ENCODE peak calls at places on chromosomes 12 and 14, in nine cellular contexts. N is neural progenitor cell, M is prostate gland, F is GM12878, Q is brain microvascular endothelial cell, P is IMR-90, A is adrenal gland, V is AG09309, J is fibroblast of pulmonary artery. D is an unnamed sample.

GRCh38 chr14:34498684-34499412 is 36.8 kb upstream of the SPTSSA start:
- DNase-seq in N (peak), M (peak), F (no peak), Q (no peak), P (peak), A (peak), V (no peak), J (peak), D (no peak)

GRCh38 chr12:108576660-108577234 is 14.4 kb downstream of the ISCU start:
- DNase-seq in N (no peak), M (no peak), F (no peak), Q (peak), P (no peak), A (no peak), V (no peak), J (no peak), D (no peak)

GRCh38 chr14:64184103-64184729 is 110.0 kb downstream of the ESR2 start:
- DNase-seq in N (no peak), M (no peak), F (no peak), Q (no peak), P (no peak), A (no peak), V (no peak), J (no peak), D (no peak)

GRCh38 chr14:71574976-71575375 is 357.3 kb upstream of the RGS6 start:
- DNase-seq in N (no peak), M (no peak), F (no peak), Q (peak), P (peak), A (no peak), V (peak), J (peak), D (no peak)

GRCh38 chr12:68530299-68530698 is 80.4 kb upstream of the RAP1B start:
- DNase-seq in N (no peak), M (no peak), F (no peak), Q (no peak), P (no peak), A (no peak), V (no peak), J (no peak), D (no peak)

GRCh38 chr12:23380419-23381100 is 568.9 kb downstream of the SOX5 start:
- DNase-seq in N (no peak), M (no peak), F (no peak), Q (no peak), P (no peak), A (no peak), V (no peak), J (no peak), D (no peak)

GRCh38 chr12:105231396-105231795 is 4.6 kb downstream of the APPL2 start:
- DNase-seq in N (no peak), M (no peak), F (no peak), Q (no peak), P (no peak), A (no peak), V (no peak), J (no peak), D (no peak)

GRCh38 chr14:60163741-60164140 is 1.5 kb downstream of the DHRS7 start:
- DNase-seq in N (peak), M (no peak), F (no peak), Q (no peak), P (no peak), A (no peak), V (no peak), J (no peak), D (no peak)

GRCh38 chr14:102058146-102058545 is 28.7 kb downstream of the HSP90AA1 start:
- DNase-seq in N (no peak), M (no peak), F (no peak), Q (peak), P (no peak), A (no peak), V (no peak), J (peak), D (no peak)

GRCh38 chr12:6370994-6371754 is 4.2 kb downstream of the SCNN1A start:
- DNase-seq in N (peak), M (peak), F (peak), Q (peak), P (peak), A (peak), V (no peak), J (peak), D (peak)

GRCh38 chr12:93387780-93388179 is 10.1 kb downstream of the NUDT4 start:
- DNase-seq in N (no peak), M (no peak), F (no peak), Q (peak), P (peak), A (peak), V (no peak), J (peak), D (no peak)

GRCh38 chr14:89270439-89271227 is 146.4 kb downstream of the FOXN3 start:
- DNase-seq in N (no peak), M (no peak), F (peak), Q (no peak), P (no peak), A (no peak), V (no peak), J (no peak), D (no peak)

GRCh38 chr12:128918910-128919309 is 65.6 kb downstream of the GLT1D1 start:
- DNase-seq in N (no peak), M (no peak), F (no peak), Q (no peak), P (no peak), A (no peak), V (no peak), J (no peak), D (no peak)

GRCh38 chr14:36857136-36857535 is 195.5 kb downstream of the PAX9 start:
- DNase-seq in N (peak), M (no peak), F (no peak), Q (no peak), P (no peak), A (no peak), V (no peak), J (no peak), D (no peak)

GRCh38 chr12:50066402-50066801 is 9.0 kb downstream of the ASIC1 start:
- DNase-seq in N (peak), M (no peak), F (no peak), Q (peak), P (peak), A (no peak), V (peak), J (peak), D (peak)

GRCh38 chr12:4579305-4580097 is 17.5 kb downstream of the DYRK4 start:
- DNase-seq in N (peak), M (no peak), F (no peak), Q (peak), P (peak), A (peak), V (no peak), J (peak), D (no peak)

GRCh38 chr14:63045234-63045611 is at the start of gene KCNH5:
- DNase-seq in N (peak), M (peak), F (no peak), Q (peak), P (peak), A (no peak), V (no peak), J (peak), D (no peak)

GRCh38 chr14:96215845-96216244 is 11.2 kb downstream of the BDKRB2 start:
- DNase-seq in N (no peak), M (no peak), F (no peak), Q (no peak), P (no peak), A (no peak), V (no peak), J (no peak), D (no peak)

GRCh38 chr14:101823511-101824120 is 62.1 kb downstream of the PPP2R5C start:
- DNase-seq in N (no peak), M (no peak), F (peak), Q (no peak), P (no peak), A (no peak), V (no peak), J (no peak), D (no peak)

GRCh38 chr14:53249059-53249458 is 95.9 kb upstream of the DDHD1 start:
- DNase-seq in N (no peak), M (no peak), F (no peak), Q (no peak), P (peak), A (no peak), V (no peak), J (no peak), D (no peak)

GRCh38 chr12:5273709-5274108 is 158.2 kb upstream of the NTF3 start:
- DNase-seq in N (peak), M (no peak), F (no peak), Q (no peak), P (no peak), A (no peak), V (no peak), J (no peak), D (no peak)

GRCh38 chr12:129594098-129594497 is 309.7 kb downstream of the TMEM132D start:
- DNase-seq in N (no peak), M (no peak), F (no peak), Q (peak), P (no peak), A (no peak), V (no peak), J (no peak), D (no peak)

GRCh38 chr14:20609215-20610001 is 18.2 kb upstream of the RNASE12 start:
- DNase-seq in N (peak), M (peak), F (peak), Q (peak), P (peak), A (peak), V (peak), J (peak), D (peak)

GRCh38 chr12:57726151-57726883 is 12.2 kb downstream of the AGAP2 start:
- DNase-seq in N (peak), M (peak), F (no peak), Q (peak), P (peak), A (peak), V (peak), J (peak), D (no peak)
- TF ChIP-seq CTCF in N (peak), M (peak), F (no peak), Q (peak), P (peak), A (peak), V (peak), J (peak), D (peak)

GRCh38 chr12:46266382-46266791 is 2.5 kb downstream of the SLC38A1 start:
- DNase-seq in N (peak), M (no peak), F (no peak), Q (peak), P (peak), A (no peak), V (no peak), J (peak), D (no peak)

GRCh38 chr12:46265734-46266133 is 3.1 kb downstream of the SLC38A1 start:
- DNase-seq in N (no peak), M (no peak), F (no peak), Q (no peak), P (no peak), A (no peak), V (no peak), J (no peak), D (no peak)

GRCh38 chr12:46264057-46264456 is 4.8 kb downstream of the SLC38A1 start:
- DNase-seq in N (no peak), M (no peak), F (no peak), Q (no peak), P (peak), A (no peak), V (peak), J (peak), D (no peak)

GRCh38 chr12:46263140-46264017 is 5.5 kb downstream of the SLC38A1 start:
- DNase-seq in N (no peak), M (no peak), F (no peak), Q (no peak), P (no peak), A (no peak), V (no peak), J (no peak), D (no peak)

DNA sequence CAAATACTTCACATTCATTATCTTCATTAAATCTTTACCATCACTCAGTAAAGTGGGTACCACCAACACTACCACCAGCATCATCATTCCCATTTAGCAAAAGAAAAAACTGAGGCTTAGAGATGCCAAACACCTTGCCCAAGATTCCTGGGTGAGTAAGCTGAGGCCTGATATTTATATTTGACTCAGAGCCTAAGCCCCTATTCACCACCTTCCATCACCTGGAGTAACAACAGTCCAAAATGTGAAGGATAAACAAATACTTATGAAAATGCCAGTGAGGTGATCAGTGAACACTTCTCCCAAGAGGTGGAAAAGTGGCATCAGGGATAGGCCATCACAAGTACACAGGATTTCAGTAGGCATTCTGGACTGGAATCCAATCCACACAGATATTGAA is 3.7 kb downstream of the SLC38A1 start:
- DNase-seq in N (no peak), M (no peak), F (no peak), Q (no peak), P (no peak), A (no peak), V (no peak), J (no peak), D (no peak)
- H3K4me3 ChIP-seq in N (peak), M (no peak), F (peak), Q (no peak), P (no peak), A (no peak), V (no peak), J (no peak), D (no peak)

GRCh38 chr12:117472983-117473382 is 111.6 kb upstream of the NOS1 start:
- DNase-seq in N (peak), M (no peak), F (no peak), Q (no peak), P (no peak), A (no peak), V (no peak), J (no peak), D (no peak)
- TF ChIP-seq CTCF in N (peak), M (no peak), F (no peak), Q (peak), P (no peak), A (no peak), V (peak), J (no peak), D (peak)

GRCh38 chr12:124297856-124298255 is 3.0 kb downstream of the RFLNA start:
- DNase-seq in N (no peak), M (no peak), F (no peak), Q (no peak), P (no peak), A (no peak), V (no peak), J (no peak), D (no peak)

GRCh38 chr12:124295431-124296058 is 652 bp downstream of the RFLNA start:
- DNase-seq in N (peak), M (no peak), F (no peak), Q (no peak), P (no peak), A (no peak), V (no peak), J (no peak), D (no peak)

GRCh38 chr12:124297389-124297788 is 2.5 kb downstream of the RFLNA start:
- DNase-seq in N (no peak), M (no peak), F (no peak), Q (no peak), P (no peak), A (no peak), V (no peak), J (no peak), D (no peak)

GRCh38 chr12:124296295-124296915 is 1.5 kb downstream of the RFLNA start:
- DNase-seq in N (no peak), M (no peak), F (no peak), Q (no peak), P (no peak), A (no peak), V (no peak), J (no peak), D (no peak)

GRCh38 chr12:124296916-124297351 is 2.0 kb downstream of the RFLNA start:
- DNase-seq in N (no peak), M (peak), F (no peak), Q (no peak), P (no peak), A (no peak), V (no peak), J (no peak), D (no peak)
- H3K4me3 ChIP-seq in N (no peak), M (no peak), F (no peak), Q (no peak), P (no peak), A (no peak), V (no peak), J (peak), D (no peak)

GRCh38 chr14:22982477-22983245 is at the start of gene AJUBA:
- DNase-seq in N (peak), M (peak), F (no peak), Q (peak), P (peak), A (peak), V (peak), J (peak), D (no peak)
- TF ChIP-seq CTCF in N (peak), M (peak), F (no peak), Q (peak), P (no peak), A (no peak), V (no peak), J (no peak), D (peak)

GRCh38 chr14:43204816-43205215 is 1302.3 kb downstream of the FSCB start:
- DNase-seq in N (peak), M (no peak), F (no peak), Q (no peak), P (no peak), A (no peak), V (no peak), J (peak), D (no peak)

DNA sequence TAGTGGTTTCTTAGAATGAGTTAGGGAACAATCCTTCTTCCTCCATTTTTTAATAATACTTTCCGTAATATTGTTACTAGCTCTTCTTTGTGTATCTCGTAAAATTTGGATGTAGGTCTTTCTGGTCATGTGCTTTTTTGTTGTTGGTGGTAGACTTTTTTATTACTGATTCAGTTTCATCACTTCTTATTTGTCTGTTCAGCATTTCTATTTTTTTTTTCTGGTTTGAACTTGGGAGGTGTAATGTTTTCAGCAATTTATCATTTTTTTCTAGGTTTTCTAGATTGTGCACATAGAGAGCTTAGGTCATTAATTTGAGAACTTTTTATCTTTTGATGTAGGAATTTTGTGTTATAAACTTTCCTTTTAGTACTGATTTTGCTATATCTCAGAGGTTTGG is 1299.9 kb downstream of the FSCB start:
- DNase-seq in N (no peak), M (no peak), F (no peak), Q (no peak), P (no peak), A (no peak), V (no peak), J (no peak), D (no peak)
- H3K4me3 ChIP-seq in N (no peak), M (no peak), F (no peak), Q (no peak), P (no peak), A (no peak), V (no peak), J (no peak), D (no peak)

GRCh38 chr12:122064034-122064777 is 14.3 kb upstream of the MLXIP start:
- DNase-seq in N (peak), M (peak), F (peak), Q (peak), P (peak), A (peak), V (peak), J (peak), D (peak)
- TF ChIP-seq CTCF in N (peak), M (peak), F (peak), Q (peak), P (peak), A (no peak), V (peak), J (peak), D (peak)

GRCh38 chr12:91109148-91109564 is 2.1 kb downstream of the LUM start:
- DNase-seq in N (peak), M (peak), F (peak), Q (peak), P (peak), A (peak), V (peak), J (peak), D (no peak)
- H3K4me3 ChIP-seq in N (no peak), M (no peak), F (no peak), Q (no peak), P (peak), A (no peak), V (peak), J (peak), D (no peak)